ENCODE peak calls at places on chromosomes 16 and 17, in eight cellular contexts. Q, M, A, E, F, D, V and C are unnamed samples.

GRCh38 chr17:78797213-78797612 is 15.1 kb upstream of the CYTH1 start:
- DNase-seq in M (no peak), E (no peak), F (no peak), Q (no peak), V (no peak), A (no peak), D (no peak), C (peak; percentile 37)

GRCh38 chr17:82876149-82876548 is 36.3 kb upstream of the ZNF750 start:
- DNase-seq in D (no peak), Q (no peak), E (peak; percentile 36), V (peak; percentile 7), M (no peak), A (no peak), F (no peak), C (no peak)

GRCh38 chr17:72699566-72699965 is 392.9 kb downstream of the SLC39A11 start:
- DNase-seq in V (no peak), D (peak; percentile 64), A (no peak), Q (no peak), E (no peak), F (no peak), M (no peak), C (no peak)

GRCh38 chr16:46918905-46919792 is 35.0 kb downstream of the GPT2 start:
- DNase-seq in A (no peak), M (no peak), D (no peak), E (no peak), V (no peak), F (no peak), Q (no peak), C (no peak)

GRCh38 chr17:30275911-30276310 is 15.8 kb downstream of the BLMH start:
- DNase-seq in Q (no peak), E (no peak), D (no peak), V (no peak), F (no peak), M (no peak), A (no peak), C (no peak)

GRCh38 chr17:50527155-50527762 is 5.3 kb upstream of the EPN3 start:
- DNase-seq in E (no peak), A (no peak), D (no peak), F (no peak), M (no peak), Q (no peak), V (no peak), C (no peak)

GRCh38 chr17:10337136-10337535 is 35.7 kb downstream of the MYH13 start:
- DNase-seq in F (no peak), V (no peak), M (no peak), E (no peak), Q (no peak), D (no peak), A (no peak), C (no peak)

GRCh38 chr17:75344664-75345063 is 55.4 kb upstream of the SLC25A19 start:
- DNase-seq in E (no peak), M (no peak), Q (no peak), D (no peak), A (no peak), V (no peak), F (no peak), C (peak; percentile 75)

GRCh38 chr17:19716108-19717030 is at the start of gene SLC47A2:
- DNase-seq in A (no peak), F (no peak), M (no peak), E (no peak), V (no peak), Q (no peak), D (no peak), C (peak; percentile 24)

GRCh38 chr17:42484304-42484703 is 25.6 kb downstream of the ATP6V0A1 start:
- DNase-seq in E (no peak), V (no peak), F (no peak), A (no peak), D (no peak), Q (peak; percentile 73), M (no peak), C (no peak)

GRCh38 chr17:58330997-58331814 is 2.6 kb upstream of the TSPOAP1 start:
- DNase-seq in D (no peak), M (no peak), V (peak; percentile 75), Q (peak; percentile 58), F (peak; percentile 94), A (no peak), E (no peak), C (no peak)

GRCh38 chr16:11586375-11586855 is 304 bp downstream of the LITAF start:
- DNase-seq in M (no peak), A (no peak), D (no peak), V (no peak), F (no peak), Q (no peak), E (no peak), C (no peak)

GRCh38 chr17:63196772-63197335 is 230.8 kb downstream of the TANC2 start:
- DNase-seq in M (no peak), A (no peak), D (no peak), V (no peak), Q (no peak), F (no peak), E (no peak), C (no peak)

GRCh38 chr17:17236295-17237025 is 508 bp downstream of the FLCN start:
- DNase-seq in E (peak; percentile 44), A (no peak), F (no peak), M (no peak), D (peak; percentile 11), Q (no peak), V (peak; percentile 38), C (no peak)

GRCh38 chr17:79027925-79028491 is 4.0 kb downstream of the C1QTNF1 start:
- DNase-seq in A (peak; percentile 56), D (peak; percentile 93), E (no peak), F (no peak), V (no peak), M (no peak), Q (no peak), C (peak; percentile 48)

GRCh38 chr17:38591759-38592241 is 14.0 kb downstream of the SRCIN1 start:
- DNase-seq in Q (no peak), E (peak; percentile 96), V (no peak), F (no peak), M (no peak), D (peak; percentile 44), A (peak; percentile 41), C (no peak)

GRCh38 chr16:50210266-50211038 is 55.9 kb upstream of the ADCY7 start:
- DNase-seq in D (peak; percentile 97), A (peak; percentile 86), M (no peak), V (no peak), F (peak; percentile 82), Q (peak; percentile 16), E (peak; percentile 74), C (peak; percentile 79)